ENCODE peak calls at places on chromosome 12, in six cellular contexts. W is right atrium auricular region; R is cardiac fibroblast; V is GM04504; A is stimulated activated CD4-positive, alpha-beta T cell treated with anti-CD3 and anti-CD28 coated beads, Interleukin-1b, Interleukin-23, amount 100 ng/mL, for 24 hours; H is stomach. F is an unnamed sample.

GRCh38 chr12:77686760-77687159 is 143.9 kb upstream of the NAV3 start:
- DNase-seq in H (no peak), A (no peak), V (no peak), R (peak), W (no peak), F (no peak)

GRCh38 chr12:104576178-104576778 is 119.5 kb downstream of the CHST11 start:
- DNase-seq in V (no peak), W (no peak), A (no peak), R (no peak), H (no peak), F (no peak)

GRCh38 chr12:85642810-85643209 is 193.4 kb downstream of the RASSF9 start:
- DNase-seq in W (no peak), R (peak), H (no peak), V (peak), A (no peak), F (no peak)

GRCh38 chr12:65596514-65597010 is 227.7 kb upstream of the HMGA2 start:
- DNase-seq in H (no peak), A (no peak), R (peak), W (no peak), V (no peak), F (no peak)

GRCh38 chr12:52078276-52078675 is 1.2 kb upstream of the SMIM41 start:
- DNase-seq in A (no peak), W (no peak), R (no peak), H (no peak), V (no peak), F (no peak)

GRCh38 chr12:29051221-29051620 is 97.9 kb upstream of the FAR2 start:
- DNase-seq in A (no peak), H (no peak), W (no peak), R (peak), V (no peak), F (no peak)

GRCh38 chr12:50579757-50580267 is 75.0 kb downstream of the DIP2B start:
- DNase-seq in H (no peak), V (no peak), W (no peak), A (no peak), R (no peak), F (no peak)

GRCh38 chr12:5085896-5086295 is 42.2 kb downstream of the KCNA5 start:
- DNase-seq in A (no peak), R (peak), V (peak), W (no peak), H (no peak), F (no peak)

GRCh38 chr12:46459111-46459510 is 86.5 kb upstream of the SLC38A2 start:
- DNase-seq in H (no peak), V (no peak), A (no peak), W (no peak), R (peak), F (no peak)

GRCh38 chr12:49346659-49347306 is at the start of gene DNAJC22:
- DNase-seq in V (no peak), R (no peak), H (peak), W (no peak), A (no peak), F (no peak)

GRCh38 chr12:76240281-76240680 is 107.9 kb downstream of the BBS10 start:
- DNase-seq in H (no peak), R (no peak), V (no peak), W (no peak), A (no peak), F (no peak)

GRCh38 chr12:53561590-53561953 is 54.3 kb upstream of the NPFF start:
- DNase-seq in W (no peak), R (peak), H (no peak), A (no peak), V (peak), F (no peak)

GRCh38 chr12:128402481-128402880 is 135.5 kb downstream of the TMEM132C start:
- DNase-seq in R (no peak), H (no peak), V (no peak), W (no peak), A (no peak), F (no peak)

F was measured in Right ventricle myocardium superior.